ENCODE peak calls at places on chromosomes 5 and 9, in six cellular contexts. One of them, this sample, is unnamed.

GRCh38 chr9:130604295-130604694 is 24.9 kb downstream of the FUBP3 start:
- DNase-seq in bronchial epithelial cell: no peak
- DNase-seq in upper lobe of right lung: no peak
- DNase-seq in fibroblast of mammary gland: no peak
- DNase-seq in osteocyte: no peak
- DNase-seq in fibroblast of lung: no peak
- DNase-seq in this sample: no peak

GRCh38 chr9:104836235-104836634 is 72.3 kb downstream of the NIPSNAP3B start:
- DNase-seq in bronchial epithelial cell: peak
- DNase-seq in upper lobe of right lung: no peak
- DNase-seq in fibroblast of mammary gland: no peak
- DNase-seq in osteocyte: no peak
- DNase-seq in fibroblast of lung: peak
- DNase-seq in this sample: no peak

GRCh38 chr9:87290241-87290700 is 207.4 kb upstream of the DAPK1 start:
- DNase-seq in bronchial epithelial cell: no peak
- DNase-seq in upper lobe of right lung: no peak
- DNase-seq in fibroblast of mammary gland: peak
- DNase-seq in osteocyte: no peak
- DNase-seq in fibroblast of lung: peak
- DNase-seq in this sample: no peak

GRCh38 chr9:89366711-89367110 is 48.4 kb downstream of the SECISBP2 start:
- DNase-seq in bronchial epithelial cell: no peak
- DNase-seq in upper lobe of right lung: no peak
- DNase-seq in fibroblast of mammary gland: peak
- DNase-seq in osteocyte: no peak
- DNase-seq in fibroblast of lung: no peak
- DNase-seq in this sample: no peak

GRCh38 chr5:39187873-39188731 is 31.3 kb downstream of the FYB1 start:
- DNase-seq in bronchial epithelial cell: peak
- DNase-seq in upper lobe of right lung: no peak
- DNase-seq in fibroblast of mammary gland: no peak
- DNase-seq in osteocyte: no peak
- DNase-seq in fibroblast of lung: no peak
- DNase-seq in this sample: no peak

GRCh38 chr9:83433841-83434240 is 104.4 kb downstream of the FRMD3 start:
- DNase-seq in bronchial epithelial cell: no peak
- DNase-seq in upper lobe of right lung: no peak
- DNase-seq in fibroblast of mammary gland: no peak
- DNase-seq in osteocyte: no peak
- DNase-seq in fibroblast of lung: no peak
- DNase-seq in this sample: no peak

GRCh38 chr5:42057254-42057690 is 132.2 kb downstream of the FBXO4 start:
- DNase-seq in bronchial epithelial cell: peak
- DNase-seq in upper lobe of right lung: no peak
- DNase-seq in fibroblast of mammary gland: peak
- DNase-seq in osteocyte: no peak
- DNase-seq in fibroblast of lung: peak
- DNase-seq in this sample: no peak

GRCh38 chr5:157172408-157172807 is 6.3 kb upstream of the GARIN3 start:
- DNase-seq in bronchial epithelial cell: no peak
- DNase-seq in upper lobe of right lung: no peak
- DNase-seq in fibroblast of mammary gland: no peak
- DNase-seq in osteocyte: no peak
- DNase-seq in fibroblast of lung: no peak
- DNase-seq in this sample: no peak

GRCh38 chr5:65041296-65042158 is 272.8 kb downstream of the CWC27 start:
- DNase-seq in bronchial epithelial cell: no peak
- DNase-seq in upper lobe of right lung: no peak
- DNase-seq in fibroblast of mammary gland: peak
- DNase-seq in osteocyte: no peak
- DNase-seq in fibroblast of lung: peak
- DNase-seq in this sample: no peak

GRCh38 chr5:152568101-152568500 is 163.0 kb upstream of the NMUR2 start:
- DNase-seq in bronchial epithelial cell: no peak
- DNase-seq in upper lobe of right lung: no peak
- DNase-seq in fibroblast of mammary gland: peak
- DNase-seq in osteocyte: no peak
- DNase-seq in fibroblast of lung: no peak
- DNase-seq in this sample: no peak

GRCh38 chr9:16460711-16461110 is 409.8 kb downstream of the BNC2 start:
- DNase-seq in bronchial epithelial cell: no peak
- DNase-seq in upper lobe of right lung: no peak
- DNase-seq in fibroblast of mammary gland: no peak
- DNase-seq in osteocyte: no peak
- DNase-seq in fibroblast of lung: no peak
- DNase-seq in this sample: no peak

GRCh38 chr5:87170799-87171198 is 96.9 kb upstream of the RASA1 start:
- DNase-seq in bronchial epithelial cell: no peak
- DNase-seq in upper lobe of right lung: no peak
- DNase-seq in fibroblast of mammary gland: no peak
- DNase-seq in osteocyte: no peak
- DNase-seq in fibroblast of lung: no peak
- DNase-seq in this sample: no peak

GRCh38 chr9:93134018-93134739 is at the start of gene NINJ1:
- DNase-seq in bronchial epithelial cell: peak
- DNase-seq in upper lobe of right lung: peak
- DNase-seq in fibroblast of mammary gland: peak
- DNase-seq in osteocyte: no peak
- DNase-seq in fibroblast of lung: peak
- DNase-seq in this sample: no peak

GRCh38 chr5:52339285-52339684 is 448.4 kb upstream of the ITGA1 start:
- DNase-seq in bronchial epithelial cell: no peak
- DNase-seq in upper lobe of right lung: no peak
- DNase-seq in fibroblast of mammary gland: no peak
- DNase-seq in osteocyte: no peak
- DNase-seq in fibroblast of lung: no peak
- DNase-seq in this sample: no peak

GRCh38 chr5:166200532-166200931 is 2090.9 kb upstream of the WWC1 start:
- DNase-seq in bronchial epithelial cell: no peak
- DNase-seq in upper lobe of right lung: no peak
- DNase-seq in fibroblast of mammary gland: no peak
- DNase-seq in osteocyte: no peak
- DNase-seq in fibroblast of lung: no peak
- DNase-seq in this sample: no peak

GRCh38 chr5:473344-474192 is 30.6 kb downstream of the EXOC3 start:
- DNase-seq in bronchial epithelial cell: peak
- DNase-seq in upper lobe of right lung: no peak
- DNase-seq in fibroblast of mammary gland: peak
- DNase-seq in osteocyte: no peak
- DNase-seq in fibroblast of lung: peak
- DNase-seq in this sample: no peak

GRCh38 chr5:96601811-96602244 is 60.3 kb upstream of the CAST start:
- DNase-seq in bronchial epithelial cell: peak
- DNase-seq in upper lobe of right lung: no peak
- DNase-seq in fibroblast of mammary gland: peak
- DNase-seq in osteocyte: no peak
- DNase-seq in fibroblast of lung: peak
- DNase-seq in this sample: peak

GRCh38 chr9:85431396-85432102 is 310.2 kb downstream of the AGTPBP1 start:
- DNase-seq in bronchial epithelial cell: peak
- DNase-seq in upper lobe of right lung: no peak
- DNase-seq in fibroblast of mammary gland: peak
- DNase-seq in osteocyte: no peak
- DNase-seq in fibroblast of lung: peak
- DNase-seq in this sample: no peak

DNA sequence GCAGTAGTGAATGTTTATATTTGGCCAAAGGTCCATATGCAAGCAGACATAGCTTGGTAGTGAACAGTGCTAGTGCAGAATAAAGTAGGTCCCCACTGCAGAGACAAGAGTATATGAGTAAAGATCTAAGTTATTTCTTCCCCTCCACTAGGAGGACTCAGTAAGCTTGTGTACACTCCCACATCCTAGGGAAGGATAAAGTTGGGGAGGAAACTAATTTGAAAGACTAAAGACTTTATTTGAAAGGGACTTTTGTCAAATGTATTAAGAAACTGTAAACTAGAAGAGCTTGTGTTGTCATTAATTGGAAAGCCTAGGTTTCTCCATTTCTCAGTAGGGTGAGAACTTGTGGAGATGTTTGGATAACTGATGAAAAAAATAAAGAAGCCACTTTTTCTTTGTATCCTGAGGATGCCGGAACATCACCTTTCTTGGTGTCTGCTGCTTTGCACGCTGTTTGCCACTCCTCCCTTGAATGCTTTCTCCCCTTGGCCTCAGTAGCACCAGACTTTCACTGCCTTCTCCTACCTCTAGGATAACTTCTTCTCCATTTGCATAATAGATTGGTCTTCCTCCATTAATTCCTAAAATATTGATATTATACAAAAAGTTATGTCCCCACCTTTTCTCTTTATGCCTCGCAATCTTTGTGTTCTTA is 329.0 kb downstream of the PARP8 start:
- DNase-seq in bronchial epithelial cell: no peak
- DNase-seq in upper lobe of right lung: no peak
- DNase-seq in fibroblast of mammary gland: no peak
- DNase-seq in osteocyte: no peak
- DNase-seq in fibroblast of lung: no peak
- DNase-seq in this sample: no peak
- TF ChIP-seq CTCF in bronchial epithelial cell: no peak
- TF ChIP-seq CTCF in upper lobe of right lung: no peak
- TF ChIP-seq CTCF in fibroblast of mammary gland: no peak
- TF ChIP-seq CTCF in osteocyte: no peak
- TF ChIP-seq CTCF in fibroblast of lung: no peak
- TF ChIP-seq CTCF in this sample: no peak

DNA sequence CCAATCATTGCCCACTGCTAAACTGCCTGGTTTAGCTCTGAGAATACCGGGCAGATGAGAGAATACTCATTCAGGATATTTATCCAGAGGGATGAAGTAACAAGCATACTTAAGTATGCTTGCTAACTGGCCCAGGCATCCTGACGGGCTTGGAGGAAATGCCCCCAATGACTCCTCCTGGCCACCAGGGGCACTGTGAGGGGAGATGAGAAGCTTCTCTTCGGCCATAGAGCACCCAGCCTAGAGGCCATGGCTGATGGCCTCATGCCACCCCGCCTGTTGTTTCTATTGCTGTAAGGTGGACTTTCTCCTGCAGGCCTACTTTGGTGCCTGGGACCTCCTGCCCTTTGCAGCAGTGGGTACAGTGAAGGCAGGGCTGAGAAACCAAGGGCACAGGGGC is 134.5 kb upstream of the FSTL4 start:
- DNase-seq in bronchial epithelial cell: no peak
- DNase-seq in upper lobe of right lung: no peak
- DNase-seq in fibroblast of mammary gland: no peak
- DNase-seq in osteocyte: no peak
- DNase-seq in fibroblast of lung: no peak
- DNase-seq in this sample: no peak
- TF ChIP-seq CTCF in bronchial epithelial cell: peak
- TF ChIP-seq CTCF in upper lobe of right lung: no peak
- TF ChIP-seq CTCF in fibroblast of mammary gland: peak
- TF ChIP-seq CTCF in osteocyte: no peak
- TF ChIP-seq CTCF in fibroblast of lung: no peak
- TF ChIP-seq CTCF in this sample: no peak

GRCh38 chr5:9514968-9515367 is 30.9 kb downstream of the SEMA5A start:
- DNase-seq in bronchial epithelial cell: no peak
- DNase-seq in upper lobe of right lung: no peak
- DNase-seq in fibroblast of mammary gland: no peak
- DNase-seq in osteocyte: no peak
- DNase-seq in fibroblast of lung: no peak
- DNase-seq in this sample: no peak

GRCh38 chr5:9512452-9512851 is 33.4 kb downstream of the SEMA5A start:
- DNase-seq in bronchial epithelial cell: no peak
- DNase-seq in upper lobe of right lung: no peak
- DNase-seq in fibroblast of mammary gland: no peak
- DNase-seq in osteocyte: no peak
- DNase-seq in fibroblast of lung: peak
- DNase-seq in this sample: no peak

GRCh38 chr5:9516591-9516990 is 29.3 kb downstream of the SEMA5A start:
- DNase-seq in bronchial epithelial cell: no peak
- DNase-seq in upper lobe of right lung: no peak
- DNase-seq in fibroblast of mammary gland: no peak
- DNase-seq in osteocyte: no peak
- DNase-seq in fibroblast of lung: no peak
- DNase-seq in this sample: no peak

GRCh38 chr5:9515451-9515850 is 30.4 kb downstream of the SEMA5A start:
- DNase-seq in bronchial epithelial cell: no peak
- DNase-seq in upper lobe of right lung: no peak
- DNase-seq in fibroblast of mammary gland: no peak
- DNase-seq in osteocyte: no peak
- DNase-seq in fibroblast of lung: no peak
- DNase-seq in this sample: no peak

GRCh38 chr5:9513825-9514224 is 32.0 kb downstream of the SEMA5A start:
- DNase-seq in bronchial epithelial cell: no peak
- DNase-seq in upper lobe of right lung: no peak
- DNase-seq in fibroblast of mammary gland: peak
- DNase-seq in osteocyte: no peak
- DNase-seq in fibroblast of lung: no peak
- DNase-seq in this sample: no peak
- TF ChIP-seq CTCF in bronchial epithelial cell: peak
- TF ChIP-seq CTCF in upper lobe of right lung: no peak
- TF ChIP-seq CTCF in fibroblast of mammary gland: peak
- TF ChIP-seq CTCF in osteocyte: peak
- TF ChIP-seq CTCF in fibroblast of lung: peak
- TF ChIP-seq CTCF in this sample: peak

GRCh38 chr5:6788439-6788838 is 75.2 kb downstream of the TENT4A start:
- DNase-seq in bronchial epithelial cell: peak
- DNase-seq in upper lobe of right lung: no peak
- DNase-seq in fibroblast of mammary gland: no peak
- DNase-seq in osteocyte: peak
- DNase-seq in fibroblast of lung: no peak
- DNase-seq in this sample: no peak

GRCh38 chr5:6787941-6788340 is 74.7 kb downstream of the TENT4A start:
- DNase-seq in bronchial epithelial cell: no peak
- DNase-seq in upper lobe of right lung: no peak
- DNase-seq in fibroblast of mammary gland: no peak
- DNase-seq in osteocyte: peak
- DNase-seq in fibroblast of lung: no peak
- DNase-seq in this sample: no peak

GRCh38 chr5:6791031-6791577 is 77.9 kb downstream of the TENT4A start:
- DNase-seq in bronchial epithelial cell: no peak
- DNase-seq in upper lobe of right lung: no peak
- DNase-seq in fibroblast of mammary gland: no peak
- DNase-seq in osteocyte: peak
- DNase-seq in fibroblast of lung: no peak
- DNase-seq in this sample: no peak

GRCh38 chr5:6790346-6790865 is 77.2 kb downstream of the TENT4A start:
- DNase-seq in bronchial epithelial cell: no peak
- DNase-seq in upper lobe of right lung: no peak
- DNase-seq in fibroblast of mammary gland: no peak
- DNase-seq in osteocyte: peak
- DNase-seq in fibroblast of lung: no peak
- DNase-seq in this sample: no peak

DNA sequence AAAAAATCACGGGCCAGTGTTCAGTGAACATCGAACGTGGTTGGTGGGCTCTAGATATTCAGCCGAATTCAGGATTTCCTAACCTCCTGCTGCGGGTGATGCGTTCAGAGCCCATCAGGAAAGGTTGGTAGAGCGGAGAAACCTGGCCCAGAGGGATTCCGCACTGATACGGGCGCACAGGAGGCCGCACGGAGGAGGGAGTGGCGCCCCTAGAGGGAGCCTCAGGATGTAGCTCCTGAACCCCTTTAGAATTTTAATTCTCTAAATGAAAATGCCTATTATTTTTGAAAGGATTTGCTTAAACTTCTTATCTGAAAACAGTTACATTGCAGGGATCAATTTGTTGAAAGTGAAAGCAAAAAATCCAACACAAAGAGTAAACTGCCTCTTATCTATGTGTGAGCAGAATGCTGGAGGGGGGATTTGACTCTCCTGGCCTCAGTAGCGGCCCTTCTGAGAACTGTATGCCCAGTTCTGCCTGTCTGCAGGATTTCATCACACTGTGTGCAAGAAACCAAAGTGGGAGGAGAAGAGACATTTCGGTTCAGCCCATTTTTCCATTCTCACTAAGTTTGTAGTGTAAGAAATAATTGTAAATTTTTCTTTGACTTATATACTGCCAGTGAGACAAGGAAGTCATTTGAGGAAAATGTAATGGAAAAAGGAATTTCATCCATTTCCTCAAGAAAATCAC is 75.9 kb downstream of the TENT4A start:
- DNase-seq in bronchial epithelial cell: no peak
- DNase-seq in upper lobe of right lung: no peak
- DNase-seq in fibroblast of mammary gland: no peak
- DNase-seq in osteocyte: peak
- DNase-seq in fibroblast of lung: no peak
- DNase-seq in this sample: no peak
- TF ChIP-seq CTCF in bronchial epithelial cell: no peak
- TF ChIP-seq CTCF in upper lobe of right lung: no peak
- TF ChIP-seq CTCF in fibroblast of mammary gland: no peak
- TF ChIP-seq CTCF in osteocyte: no peak
- TF ChIP-seq CTCF in fibroblast of lung: no peak
- TF ChIP-seq CTCF in this sample: no peak